ENCODE peak calls at places on chromosomes 2 and 18, in eight cellular contexts. W is Peyer's patch; B is neural progenitor cell; P is K562; O is mesenchymal stem cell; T is HCT116; N is CD8-positive, alpha-beta memory T cell; I is GM12878. E is an unnamed sample. For H3K4me1 and H3K9me3, the result is how much of the 10 kb centered on the place peaks cover.

GRCh38 chr2:740446-741293 is 63.5 kb upstream of the TMEM18 start:
- DNase-seq in W (peak), B (peak), P (peak), O (peak), T (peak), N (no peak), I (no peak), E (peak)

GRCh38 chr18:63058521-63058920 is 261.0 kb downstream of the BCL2 start:
- DNase-seq in W (no peak), B (no peak), P (no peak), O (no peak), T (no peak), N (no peak), I (no peak), E (no peak)

GRCh38 chr2:240638517-240639160 is 13.4 kb downstream of the GPR35 start:
- DNase-seq in W (no peak), B (no peak), P (no peak), O (no peak), T (no peak), N (no peak), I (no peak), E (peak)

GRCh38 chr18:30970201-30970816 is 72.2 kb downstream of the DSC3 start:
- DNase-seq in W (no peak), B (peak), P (no peak), O (peak), T (peak), N (no peak), I (no peak), E (peak)

GRCh38 chr2:133452561-133452960 is 115.7 kb downstream of the NCKAP5 start:
- DNase-seq in W (no peak), B (no peak), P (no peak), O (no peak), T (no peak), N (no peak), I (no peak), E (no peak)

GRCh38 chr2:147482590-147483292 is 362.1 kb upstream of the ACVR2A start:
- DNase-seq in W (no peak), B (no peak), P (no peak), O (no peak), T (no peak), N (no peak), I (no peak), E (no peak)

GRCh38 chr18:51427012-51427411 is 229.5 kb upstream of the MEX3C start:
- DNase-seq in W (no peak), B (no peak), P (no peak), O (no peak), T (no peak), N (no peak), I (no peak), E (no peak)

GRCh38 chr18:44392933-44393332 is 287.8 kb upstream of the SETBP1 start:
- DNase-seq in W (no peak), B (peak), P (no peak), O (no peak), T (no peak), N (no peak), I (no peak), E (no peak)

GRCh38 chr2:45452866-45453265 is 158.2 kb downstream of the SRBD1 start:
- DNase-seq in W (no peak), B (no peak), P (no peak), O (peak), T (no peak), N (no peak), I (no peak), E (no peak)

GRCh38 chr2:16123421-16123820 is 183.1 kb downstream of the MYCN start:
- DNase-seq in W (no peak), B (no peak), P (no peak), O (no peak), T (no peak), N (no peak), I (no peak), E (no peak)

GRCh38 chr18:9323750-9324445 is 10.7 kb upstream of the TWSG1 start:
- DNase-seq in W (no peak), B (no peak), P (no peak), O (peak), T (no peak), N (no peak), I (no peak), E (no peak)

GRCh38 chr2:69946351-69947077 is 14.9 kb downstream of the ASPRV1 start:
- DNase-seq in W (peak), B (no peak), P (peak), O (peak), T (peak), N (peak), I (peak), E (no peak)

GRCh38 chr2:57877811-57878572 is 168.6 kb upstream of the VRK2 start:
- DNase-seq in W (no peak), B (no peak), P (no peak), O (no peak), T (no peak), N (no peak), I (no peak), E (peak)

GRCh38 chr2:25286025-25286400 is 55.7 kb downstream of the DNMT3A start:
- DNase-seq in W (peak), B (no peak), P (no peak), O (no peak), T (no peak), N (peak), I (no peak), E (no peak)

GRCh38 chr2:173090291-173090877 is 14.7 kb downstream of the MAP3K20 start:
- DNase-seq in W (no peak), B (peak), P (peak), O (peak), T (no peak), N (no peak), I (no peak), E (no peak)

GRCh38 chr2:74576151-74576755 is 21.7 kb downstream of the DOK1 start:
- DNase-seq in W (no peak), B (no peak), P (no peak), O (peak), T (no peak), N (no peak), I (no peak), E (no peak)

GRCh38 chr2:108917078-108917440 is 72.0 kb downstream of the EDAR start:
- DNase-seq in W (no peak), B (no peak), P (no peak), O (no peak), T (no peak), N (no peak), I (no peak), E (no peak)

GRCh38 chr2:39380525-39381150 is 56.4 kb downstream of the MAP4K3 start:
- DNase-seq in W (no peak), B (no peak), P (no peak), O (peak), T (no peak), N (no peak), I (no peak), E (no peak)

GRCh38 chr2:218852911-218853667 is 6.5 kb upstream of the WNT6 start:
- DNase-seq in W (peak), B (peak), P (peak), O (peak), T (peak), N (peak), I (no peak), E (peak)

GRCh38 chr2:70113396-70114100 is 26.3 kb downstream of the PCBP1 start:
- DNase-seq in W (no peak), B (no peak), P (no peak), O (no peak), T (no peak), N (no peak), I (no peak), E (no peak)

GRCh38 chr2:110979834-110980612 is 140.7 kb upstream of the BCL2L11 start:
- DNase-seq in W (no peak), B (no peak), P (no peak), O (no peak), T (no peak), N (no peak), I (no peak), E (no peak)

GRCh38 chr2:203759692-203760365 is 53.4 kb downstream of the CD28 start:
- DNase-seq in W (no peak), B (no peak), P (no peak), O (peak), T (peak), N (no peak), I (no peak), E (no peak)

GRCh38 chr18:26455639-26456038 is 92.7 kb downstream of the KCTD1 start:
- DNase-seq in W (no peak), B (no peak), P (no peak), O (no peak), T (no peak), N (no peak), I (no peak), E (no peak)

GRCh38 chr2:1060987-1061386 is 110.3 kb downstream of the SNTG2 start:
- DNase-seq in W (no peak), B (no peak), P (no peak), O (no peak), T (no peak), N (no peak), I (no peak), E (no peak)

GRCh38 chr2:223847410-223847809 is 10.0 kb upstream of the AP1S3 start:
- DNase-seq in W (no peak), B (no peak), P (no peak), O (no peak), T (no peak), N (no peak), I (no peak), E (no peak)

GRCh38 chr2:21317131-21317530 is 193.4 kb downstream of the TDRD15 start:
- DNase-seq in W (no peak), B (peak), P (peak), O (peak), T (peak), N (no peak), I (no peak), E (peak)

GRCh38 chr2:218871345-218872302 is 9.0 kb upstream of the WNT10A start:
- DNase-seq in W (peak), B (no peak), P (no peak), O (no peak), T (no peak), N (no peak), I (no peak), E (no peak)

GRCh38 chr2:37786153-37786809 is 114.8 kb upstream of the CDC42EP3 start:
- DNase-seq in W (no peak), B (no peak), P (no peak), O (no peak), T (no peak), N (no peak), I (no peak), E (no peak)

GRCh38 chr18:55018602-55019001 is 59.3 kb upstream of the CCDC68 start:
- DNase-seq in W (no peak), B (no peak), P (no peak), O (peak), T (no peak), N (no peak), I (no peak), E (no peak)

GRCh38 chr2:46821600-46821999 is 94.0 kb downstream of the MCFD2 start:
- DNase-seq in W (no peak), B (no peak), P (no peak), O (no peak), T (no peak), N (no peak), I (no peak), E (no peak)

GRCh38 chr2:164992818-164993217 is 37.5 kb upstream of the SLC38A11 start:
- DNase-seq in W (peak), B (peak), P (no peak), O (peak), T (peak), N (peak), I (no peak), E (peak)

GRCh38 chr2:171316755-171317337 is 116.9 kb downstream of the METTL8 start:
- DNase-seq in W (no peak), B (peak), P (no peak), O (no peak), T (no peak), N (no peak), I (no peak), E (no peak)

GRCh38 chr2:165018207-165018606 is 62.9 kb upstream of the SLC38A11 start:
- DNase-seq in W (no peak), B (peak), P (no peak), O (peak), T (no peak), N (no peak), I (no peak), E (peak)

GRCh38 chr18:26908906-26909305 is 43.4 kb upstream of the AQP4 start:
- DNase-seq in W (no peak), B (no peak), P (no peak), O (no peak), T (no peak), N (no peak), I (no peak), E (no peak)

GRCh38 chr2:157897106-157897971 is 21.2 kb upstream of the ACVR1 start:
- DNase-seq in W (peak), B (no peak), P (no peak), O (no peak), T (no peak), N (peak), I (no peak), E (no peak)

GRCh38 chr2:72145658-72146329 is 1.9 kb downstream of the CYP26B1 start:
- DNase-seq in W (peak), B (no peak), P (no peak), O (no peak), T (no peak), N (no peak), I (no peak), E (no peak)

GRCh38 chr2:61017556-61018318 is at the start of the genes PEX13 and PUS10:
- DNase-seq in W (peak), B (peak), P (peak), O (peak), T (peak), N (peak), I (peak), E (peak)

GRCh38 chr2:96408631-96409542 is 73.3 kb downstream of the NCAPH start:
- DNase-seq in W (no peak), B (peak), P (no peak), O (no peak), T (no peak), N (no peak), I (no peak), E (no peak)

GRCh38 chr2:9738718-9739496 is 104.4 kb upstream of the TAF1B start:
- DNase-seq in W (no peak), B (no peak), P (no peak), O (no peak), T (no peak), N (no peak), I (no peak), E (no peak)

GRCh38 chr2:239311132-239312040 is 89.4 kb downstream of the HDAC4 start:
- DNase-seq in W (peak), B (no peak), P (no peak), O (no peak), T (no peak), N (no peak), I (no peak), E (no peak)
- H3K4me3 ChIP-seq in W (no peak), B (no peak), P (no peak), O (no peak), T (no peak), N (no peak), I (no peak), E (no peak)

DNA sequence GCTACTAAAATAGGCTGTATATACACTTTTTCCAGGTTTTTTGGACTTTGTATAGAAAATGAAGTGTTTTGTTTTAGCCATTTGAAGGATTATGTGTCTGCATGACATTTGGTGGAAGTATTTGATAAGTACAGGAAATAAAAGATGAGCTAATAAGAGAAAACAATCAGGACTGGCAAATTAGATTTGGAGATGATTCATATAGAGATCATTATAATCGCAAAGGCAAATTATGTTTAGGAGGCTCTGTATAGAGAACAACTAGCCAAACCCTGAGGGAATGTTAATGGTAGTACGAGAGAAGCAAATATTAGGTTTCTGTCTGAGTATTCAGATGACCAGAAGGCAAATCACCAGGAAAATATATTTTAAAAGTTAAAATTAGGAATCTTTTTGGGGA is 41.7 kb downstream of the PLCL1 start:
- DNase-seq in W (no peak), B (no peak), P (no peak), O (no peak), T (no peak), N (no peak), I (no peak), E (no peak)
- H3K4me1 ChIP-seq in W (under half), B (under half), P (under half), O (under half), T (under half), N (half or more), I (under half), E (under half)

GRCh38 chr18:35303610-35304009 is 13.6 kb upstream of the ZSCAN30 start:
- DNase-seq in W (no peak), B (no peak), P (no peak), O (no peak), T (no peak), N (no peak), I (no peak), E (no peak)
- H3K9me3 ChIP-seq in W (under half), B (half or more), P (under half), O (half or more), T (under half), N (under half), I (under half), E (under half)

DNA sequence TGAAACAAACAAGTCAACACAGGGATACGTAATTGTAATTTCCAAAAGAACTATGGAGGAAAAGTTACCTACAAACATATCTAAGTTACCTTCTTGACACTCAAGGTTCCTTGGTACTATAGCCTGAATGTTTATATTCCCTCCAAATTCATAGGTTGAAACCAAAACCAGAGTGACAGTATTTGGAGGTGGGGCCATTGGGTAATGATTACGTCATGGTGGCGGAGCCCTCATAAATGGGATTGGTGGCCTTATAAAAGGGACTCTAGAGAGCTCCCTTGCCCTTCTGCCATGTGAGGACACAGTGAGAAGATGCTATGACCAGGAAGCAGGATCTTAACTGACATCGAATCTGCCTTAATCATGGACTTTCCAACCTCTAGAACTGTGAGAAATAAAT is 87.3 kb downstream of the PMAIP1 start:
- DNase-seq in W (no peak), B (no peak), P (no peak), O (no peak), T (no peak), N (no peak), I (no peak), E (no peak)
- H3K4me3 ChIP-seq in W (no peak), B (no peak), P (no peak), O (no peak), T (no peak), N (no peak), I (no peak), E (no peak)

GRCh38 chr2:27920148-27920885 is 29.8 kb downstream of the BABAM2 start:
- DNase-seq in W (no peak), B (no peak), P (no peak), O (peak), T (no peak), N (peak), I (no peak), E (no peak)
- H3K4me1 ChIP-seq in W (under half), B (under half), P (under half), O (under half), T (under half), N (under half), I (under half), E (under half)

DNA sequence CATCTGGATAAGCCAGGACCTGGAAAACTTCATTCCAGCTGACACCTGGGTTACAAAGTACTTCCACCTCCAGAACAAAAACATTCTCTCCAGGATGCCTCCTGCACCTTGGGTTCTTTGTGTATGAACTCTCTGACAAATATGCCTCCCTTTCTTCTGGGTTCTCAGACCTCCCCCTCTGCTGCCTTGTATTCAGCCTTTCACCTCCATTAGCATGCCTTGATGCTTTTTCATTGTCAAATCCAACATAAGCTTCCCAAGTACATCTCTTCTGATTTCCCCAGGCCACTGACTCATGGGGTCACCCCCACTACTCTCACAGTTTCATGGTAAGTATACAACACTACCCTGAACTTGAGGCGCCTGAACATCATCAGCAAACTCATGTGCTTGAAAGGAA is 32.7 kb upstream of the MRPS9 start:
- DNase-seq in W (no peak), B (no peak), P (no peak), O (peak), T (no peak), N (no peak), I (no peak), E (no peak)
- H3K9me3 ChIP-seq in W (under half), B (under half), P (under half), O (under half), T (under half), N (under half), I (under half), E (under half)

DNA sequence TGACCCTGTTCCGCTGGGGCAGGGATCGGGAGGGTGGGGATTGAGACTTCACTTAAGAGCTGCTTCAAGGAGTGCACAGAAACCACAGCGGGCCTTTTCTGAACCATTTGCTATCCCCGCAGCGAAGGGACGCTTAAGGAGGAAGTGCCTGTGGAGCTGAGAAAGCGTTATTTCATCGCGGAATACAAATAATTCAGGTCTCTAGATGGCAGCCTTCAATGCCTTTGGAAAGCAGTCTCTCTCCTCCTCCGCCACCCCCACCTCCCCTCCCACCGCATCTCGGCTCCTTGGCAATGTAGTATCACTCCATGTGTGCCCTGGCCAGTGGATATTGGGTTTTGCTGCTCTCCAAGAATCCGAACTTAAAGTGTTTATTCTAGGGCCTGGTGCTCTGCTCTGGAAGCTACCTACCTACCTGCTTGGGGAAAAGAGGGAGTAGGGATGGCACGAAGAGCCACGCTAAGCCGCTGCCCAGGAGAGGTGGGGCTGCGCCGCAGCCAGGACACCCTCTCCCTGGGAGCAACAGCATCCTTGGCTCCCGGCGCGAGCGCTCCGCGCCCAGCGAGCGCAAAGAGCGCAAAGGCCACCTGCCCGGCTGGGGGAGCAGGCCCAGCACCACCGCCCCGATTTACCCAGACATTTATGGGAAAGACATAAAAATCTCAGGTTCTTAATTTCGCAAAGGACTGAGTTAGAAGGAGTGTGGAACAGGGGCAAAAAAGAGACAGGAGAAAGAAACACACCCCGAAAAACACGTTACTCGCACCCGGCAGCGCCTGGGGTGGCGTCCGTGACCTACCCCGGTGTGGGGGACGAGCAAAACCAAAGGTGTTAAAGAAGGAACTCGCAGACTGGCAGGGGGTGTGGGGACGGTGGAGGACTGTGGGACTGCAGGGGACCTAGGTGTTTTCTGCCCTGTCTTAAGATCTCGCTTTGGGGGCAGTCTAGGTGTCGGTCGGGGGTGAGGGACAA is 1.1 kb downstream of the SPHKAP start:
- DNase-seq in W (no peak), B (peak), P (no peak), O (no peak), T (no peak), N (no peak), I (no peak), E (no peak)
- H3K4me3 ChIP-seq in W (no peak), B (peak), P (no peak), O (no peak), T (no peak), N (no peak), I (no peak), E (no peak)

GRCh38 chr18:66616523-66616983 is 12.7 kb upstream of the CDH19 start:
- DNase-seq in W (no peak), B (peak), P (no peak), O (no peak), T (no peak), N (no peak), I (no peak), E (peak)
- H3K4me1 ChIP-seq in W (under half), B (under half), P (under half), O (under half), T (under half), N (under half), I (under half), E (under half)